ENCODE peak calls at places on chromosomes 6 and 20, in five cellular contexts. O, N, Z, H and G are unnamed samples.

GRCh38 chr6:142824491-142824890 is 120.5 kb downstream of the HIVEP2 start:
- DNase-seq in O (no peak), N (no peak), Z (no peak), H (no peak), G (no peak)

GRCh38 chr20:13428684-13429083 is 207.6 kb downstream of the ISM1 start:
- DNase-seq in O (no peak), N (no peak), Z (no peak), H (no peak), G (no peak)

GRCh38 chr6:73560853-73561407 is 40.1 kb upstream of the EEF1A1 start:
- DNase-seq in O (no peak), N (no peak), Z (no peak), H (peak; percentile 75), G (no peak)

GRCh38 chr20:6700563-6701328 is 66.7 kb upstream of the BMP2 start:
- DNase-seq in O (peak; percentile 67), N (no peak), Z (no peak), H (no peak), G (no peak)

GRCh38 chr6:136410201-136411027 is 120.8 kb upstream of the BCLAF1 start:
- DNase-seq in O (no peak), N (no peak), Z (no peak), H (peak; percentile 66), G (no peak)

GRCh38 chr6:31441368-31442267 is 38.2 kb downstream of the MICA start:
- DNase-seq in O (peak; percentile 89), N (peak; percentile 75), Z (peak; percentile 56), H (peak; percentile 78), G (peak; percentile 12)

GRCh38 chr6:111805511-111806181 is 67.6 kb downstream of the FYN start:
- DNase-seq in O (no peak), N (peak; percentile 41), Z (no peak), H (peak; percentile 79), G (no peak)

GRCh38 chr6:105189026-105189680 is 9.3 kb upstream of the POPDC3 start:
- DNase-seq in O (no peak), N (no peak), Z (no peak), H (no peak), G (no peak)

GRCh38 chr6:13267142-13267621 is 61.2 kb downstream of the TBC1D7 start:
- DNase-seq in O (no peak), N (no peak), Z (no peak), H (no peak), G (no peak)

GRCh38 chr6:147160593-147160992 is 43.6 kb upstream of the STXBP5 start:
- DNase-seq in O (no peak), N (no peak), Z (no peak), H (no peak), G (no peak)

GRCh38 chr6:36777806-36778205 is 61.4 kb downstream of the CPNE5 start:
- DNase-seq in O (no peak), N (no peak), Z (no peak), H (no peak), G (no peak)

GRCh38 chr20:11216451-11217314 is 542.9 kb upstream of the JAG1 start:
- DNase-seq in O (no peak), N (no peak), Z (no peak), H (no peak), G (no peak)

GRCh38 chr6:107740496-107741190 is 83.5 kb downstream of the SCML4 start:
- DNase-seq in O (no peak), N (no peak), Z (no peak), H (peak; percentile 66), G (no peak)

GRCh38 chr6:13695217-13695616 is 16.4 kb downstream of the RANBP9 start:
- DNase-seq in O (no peak), N (no peak), Z (no peak), H (no peak), G (no peak)

GRCh38 chr20:38831995-38832620 is 26.6 kb downstream of the PPP1R16B start:
- DNase-seq in O (no peak), N (no peak), Z (no peak), H (no peak), G (no peak)

GRCh38 chr20:3805594-3806264 is 9.6 kb downstream of the CDC25B start:
- DNase-seq in O (no peak), N (no peak), Z (no peak), H (no peak), G (no peak)

GRCh38 chr6:91678679-91679078 is 1091.8 kb upstream of the MAP3K7 start:
- DNase-seq in O (no peak), N (no peak), Z (no peak), H (no peak), G (no peak)

GRCh38 chr6:112298816-112299281 is 44.5 kb upstream of the LAMA4 start:
- DNase-seq in O (no peak), N (no peak), Z (no peak), H (no peak), G (no peak)

GRCh38 chr20:60261323-60261722 is 303.1 kb downstream of the CDH26 start:
- DNase-seq in O (no peak), N (no peak), Z (no peak), H (no peak), G (no peak)

GRCh38 chr20:62508641-62509051 is 32.9 kb upstream of the GATA5 start:
- DNase-seq in O (no peak), N (no peak), Z (no peak), H (no peak), G (no peak)

GRCh38 chr6:154520280-154520679 is 9.8 kb upstream of the CNKSR3 start:
- DNase-seq in O (no peak), N (no peak), Z (no peak), H (no peak), G (peak; percentile 45)

GRCh38 chr6:151826517-151827142 is 19.1 kb downstream of the ESR1 start:
- DNase-seq in O (no peak), N (no peak), Z (no peak), H (no peak), G (no peak)

GRCh38 chr6:80186082-80186481 is 79.6 kb downstream of the BCKDHB start:
- DNase-seq in O (no peak), N (no peak), Z (no peak), H (no peak), G (no peak)

GRCh38 chr6:56842602-56843475 is 112.1 kb upstream of the BEND6 start:
- DNase-seq in O (no peak), N (no peak), Z (no peak), H (peak; percentile 52), G (no peak)

GRCh38 chr6:34027445-34027936 is 118.4 kb downstream of the GRM4 start:
- DNase-seq in O (no peak), N (peak; percentile 51), Z (peak; percentile 35), H (peak; percentile 49), G (no peak)

GRCh38 chr6:18861182-18861581 is 474.0 kb downstream of the RNF144B start:
- DNase-seq in O (no peak), N (no peak), Z (no peak), H (no peak), G (no peak)

GRCh38 chr6:47571488-47571887 is 93.9 kb downstream of the CD2AP start:
- DNase-seq in O (no peak), N (no peak), Z (no peak), H (no peak), G (no peak)

GRCh38 chr20:4795394-4795793 is 73.7 kb downstream of the PRND start:
- DNase-seq in O (no peak), N (no peak), Z (peak; percentile 26), H (peak; percentile 38), G (peak; percentile 54)

GRCh38 chr6:3646616-3647362 is 104.7 kb downstream of the PXDC1 start:
- DNase-seq in O (no peak), N (no peak), Z (no peak), H (no peak), G (no peak)

GRCh38 chr20:52303281-52303950 is 111.8 kb upstream of the ZFP64 start:
- DNase-seq in O (no peak), N (no peak), Z (no peak), H (no peak), G (no peak)

GRCh38 chr6:13554929-13555333 is 19.5 kb upstream of the SIRT5 start:
- DNase-seq in O (no peak), N (no peak), Z (no peak), H (no peak), G (no peak)

GRCh38 chr20:1827974-1828785 is 67.0 kb upstream of the SIRPA start:
- DNase-seq in O (peak; percentile 91), N (no peak), Z (no peak), H (no peak), G (no peak)

GRCh38 chr6:166313255-166314070 is 5.3 kb upstream of the PRR18 start:
- DNase-seq in O (no peak), N (peak; percentile 32), Z (no peak), H (peak; percentile 57), G (no peak)